ENCODE peak calls at places on chromosomes 11 and 22, in four cellular contexts. I is HepG2, L is prostate gland, B is H1. J is an unnamed sample. For H3K4me1, the result is how much of the 10 kb centered on the place peaks cover.

GRCh38 chr11:107043242-107043991 is 25.1 kb upstream of the GUCY1A2 start:
- DNase-seq in I (no peak), L (no peak), B (no peak), J (no peak)

GRCh38 chr11:127651175-127651887 is 650.8 kb upstream of the KIRREL3 start:
- DNase-seq in B (no peak), I (no peak), L (no peak), J (no peak)

GRCh38 chr11:119298726-119299125 is 18.2 kb downstream of the MCAM start:
- DNase-seq in L (no peak), B (no peak), I (no peak), J (no peak)

GRCh38 chr11:100629671-100630070 is 57.4 kb upstream of the ARHGAP42 start:
- DNase-seq in L (no peak), B (no peak), I (no peak), J (no peak)

GRCh38 chr11:82733444-82734119 is at the start of gene FAM181B:
- DNase-seq in B (peak), L (no peak), I (no peak), J (peak)

GRCh38 chr11:134270250-134270714 is 5.9 kb upstream of the GLB1L3 start:
- DNase-seq in L (no peak), B (no peak), I (peak), J (no peak)

GRCh38 chr22:28142361-28142801 is 223.3 kb upstream of the PITPNB start:
- DNase-seq in L (peak), B (no peak), I (peak), J (no peak)

GRCh38 chr11:69666752-69667536 is 8.2 kb downstream of the LTO1 start:
- DNase-seq in L (no peak), B (no peak), I (no peak), J (no peak)

GRCh38 chr22:22520667-22521602 is 865 bp upstream of the ZNF280A start:
- DNase-seq in L (no peak), B (no peak), I (no peak), J (no peak)

GRCh38 chr11:112023104-112023503 is 2.1 kb upstream of the DLAT start:
- DNase-seq in L (no peak), I (peak), B (no peak), J (no peak)

GRCh38 chr22:24875862-24876506 is 70.0 kb downstream of the SGSM1 start:
- DNase-seq in B (peak), L (no peak), I (no peak), J (no peak)

GRCh38 chr11:123653997-123654565 is 343 bp downstream of the SCN3B start:
- DNase-seq in I (no peak), L (peak), B (no peak), J (peak)

GRCh38 chr11:86593833-86594232 is 78.6 kb downstream of the ME3 start:
- DNase-seq in L (no peak), I (no peak), B (no peak), J (no peak)

GRCh38 chr11:2806351-2807058 is 79.1 kb downstream of the CDKN1C start:
- DNase-seq in L (no peak), I (no peak), B (no peak), J (peak)

GRCh38 chr22:34886391-34886790 is 179.6 kb upstream of the ISX start:
- DNase-seq in I (no peak), B (no peak), L (no peak), J (no peak)

GRCh38 chr11:130831506-130832385 is 84.5 kb downstream of the SNX19 start:
- DNase-seq in I (no peak), B (no peak), L (no peak), J (no peak)

GRCh38 chr11:96045622-96046456 is 121.9 kb upstream of the MTMR2 start:
- DNase-seq in I (no peak), L (peak), B (peak), J (no peak)

GRCh38 chr11:106482920-106483761 is 405.7 kb downstream of the AASDHPPT start:
- DNase-seq in L (no peak), B (no peak), I (peak), J (no peak)

GRCh38 chr11:35617687-35618496 is at the start of gene FJX1:
- DNase-seq in I (peak), L (peak), B (peak), J (peak)

GRCh38 chr11:68009391-68010000 is 631 bp upstream of the ALDH3B1 start:
- DNase-seq in L (no peak), I (no peak), B (no peak), J (no peak)

DNA sequence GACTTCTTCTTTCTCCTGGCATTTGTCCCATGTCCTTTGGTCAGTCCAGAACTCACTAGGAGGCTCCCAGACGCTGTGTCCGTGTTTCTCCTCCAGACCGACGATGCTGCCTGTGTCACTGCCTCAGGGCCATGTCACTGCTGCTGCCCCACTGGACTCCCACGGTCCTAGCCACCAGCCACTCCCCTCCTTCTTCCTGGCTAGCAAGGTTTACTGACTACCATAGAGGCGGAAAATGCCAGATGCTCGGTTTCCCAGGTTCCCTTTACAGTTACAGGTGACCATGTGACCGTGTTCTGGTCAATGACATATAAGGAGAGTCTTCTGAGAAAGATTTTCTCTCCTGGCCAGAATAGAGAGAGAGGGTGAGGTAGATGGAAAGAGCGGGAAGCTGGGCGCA is 40.7 kb upstream of the RBFOX2 start:
- DNase-seq in B (no peak), I (no peak), L (no peak), J (no peak)
- TF ChIP-seq POLR2A in B (no peak), I (no peak), L (no peak), J (no peak)

DNA sequence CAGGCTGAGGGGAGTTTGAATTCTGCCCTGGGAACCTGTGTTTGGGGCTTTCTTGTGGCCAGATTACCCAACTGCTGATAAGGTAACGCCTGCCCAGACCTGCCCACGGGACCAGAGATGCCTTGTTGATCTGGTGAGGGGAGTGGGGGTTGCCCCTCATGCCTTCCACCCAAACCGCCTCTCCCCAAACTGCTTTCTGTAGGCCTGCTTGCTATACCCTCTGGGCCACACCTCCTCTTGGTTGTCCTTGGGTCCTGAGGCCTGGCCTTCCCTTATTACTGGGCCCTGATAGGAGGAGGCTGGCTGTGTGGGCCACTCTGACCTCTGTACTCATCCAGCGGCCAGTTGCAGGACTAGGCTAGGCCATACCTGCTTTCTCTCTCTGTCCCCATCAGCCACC is 3.4 kb downstream of the P2RY2 start:
- DNase-seq in B (no peak), L (no peak), I (peak), J (no peak)
- H3K4me1 ChIP-seq in B (under half), L (under half), I (half or more), J (under half)

DNA sequence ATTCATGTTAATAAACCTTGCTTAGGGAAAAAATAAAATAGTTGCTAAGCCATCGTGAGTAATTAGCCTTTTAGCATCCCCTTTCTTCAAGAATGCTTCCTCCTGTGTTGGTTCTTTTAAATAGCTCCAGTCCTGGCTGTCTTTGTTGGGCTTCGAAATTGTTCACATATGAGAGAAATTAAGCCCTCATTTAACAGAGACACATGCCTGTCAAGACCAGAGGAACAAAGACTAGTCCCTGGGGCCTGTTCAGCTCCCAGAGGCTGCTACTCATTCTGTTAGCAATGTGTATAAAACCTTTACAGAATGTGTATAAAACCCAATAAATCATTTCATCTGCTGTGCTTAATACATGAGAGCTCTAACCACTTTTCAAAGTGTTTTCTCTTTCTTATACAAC is 186.4 kb downstream of the SOX6 start:
- DNase-seq in L (no peak), I (no peak), B (no peak), J (no peak)
- TF ChIP-seq POLR2AphosphoS5 in L (no peak), I (no peak), B (no peak), J (no peak)

DNA sequence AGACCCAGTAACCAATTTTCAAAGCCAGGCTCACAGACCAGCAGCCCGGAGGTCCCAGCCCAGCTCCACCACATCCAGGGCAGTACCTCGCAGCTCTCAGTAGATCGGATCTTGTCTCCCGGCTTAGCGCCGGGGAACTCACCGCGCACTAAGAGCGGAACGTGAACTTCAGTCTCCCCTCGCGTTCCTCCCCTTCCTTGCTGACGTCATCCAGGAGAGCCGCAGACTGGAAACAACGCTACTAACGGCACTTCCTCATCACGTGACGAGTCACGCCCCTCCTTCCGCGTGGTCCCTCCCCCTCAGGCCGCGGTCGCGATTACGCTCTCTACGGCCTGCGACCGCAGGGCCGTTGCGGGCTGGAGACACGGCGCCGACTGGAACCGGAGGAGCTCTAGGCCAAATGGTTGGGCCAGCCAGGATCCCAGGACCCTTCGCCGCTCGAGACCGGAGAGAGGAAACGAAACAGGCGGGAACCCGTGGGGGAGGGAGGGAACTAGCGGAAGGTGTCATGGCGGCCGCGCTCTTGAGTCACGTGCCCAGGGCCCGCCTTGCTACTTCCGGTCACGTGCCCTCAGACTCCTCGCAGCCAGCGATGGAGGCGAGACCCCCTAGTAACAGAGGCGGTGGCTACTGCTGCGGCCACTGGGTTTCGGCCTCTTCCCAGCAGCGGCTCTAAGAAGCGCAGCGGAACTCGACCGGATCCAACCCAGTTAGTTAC is at the start of the genes GTF2H1 and HPS5:
- DNase-seq in B (peak), I (peak), L (peak), J (peak)
- TF ChIP-seq POLR2A in B (peak), I (peak), L (peak), J (peak)

GRCh38 chr11:57645716-57646085 is 4.0 kb downstream of the YPEL4 start:
- DNase-seq in B (no peak), I (no peak), L (no peak), J (no peak)

GRCh38 chr11:57646756-57647303 is 2.9 kb downstream of the YPEL4 start:
- DNase-seq in I (no peak), L (no peak), B (no peak), J (no peak)

GRCh38 chr11:57647960-57648776 is 1.5 kb downstream of the YPEL4 start:
- DNase-seq in L (no peak), B (no peak), I (no peak), J (no peak)

GRCh38 chr11:57646221-57646620 is 3.5 kb downstream of the YPEL4 start:
- DNase-seq in B (no peak), I (no peak), L (no peak), J (no peak)

GRCh38 chr11:57647368-57647767 is 2.3 kb downstream of the YPEL4 start:
- DNase-seq in B (no peak), I (no peak), L (no peak), J (no peak)
- H3K4me1 ChIP-seq in B (half or more), I (under half), L (under half), J (under half)